ENCODE peak calls at places on chromosomes 2 and 18, in nine cellular contexts. R is H1, P is psoas muscle, Z is AG09309, U is kidney, M is GM12865, F is testis, I is GM20000, G is tibial artery. D is an unnamed sample.

GRCh38 chr18:5239447-5239846 is 42.4 kb upstream of the AKAIN1 start:
- DNase-seq in R (no peak), P (no peak), Z (no peak), U (no peak), M (no peak), F (no peak), I (no peak), G (no peak), D (no peak)

GRCh38 chr2:111626037-111626861 is 257.7 kb downstream of the ANAPC1 start:
- DNase-seq in R (no peak), P (no peak), Z (no peak), U (no peak), M (no peak), F (no peak), I (no peak), G (no peak), D (no peak)

GRCh38 chr2:128305555-128306080 is 13.1 kb downstream of the HS6ST1 start:
- DNase-seq in R (no peak), P (peak; percentile 23), Z (no peak), U (peak; percentile 75), M (peak; percentile 27), F (no peak), I (peak; percentile 64), G (no peak), D (peak; percentile 96)

GRCh38 chr2:226795281-226796011 is 4.2 kb downstream of the IRS1 start:
- DNase-seq in R (peak; percentile 48), P (peak; percentile 40), Z (no peak), U (peak; percentile 82), M (no peak), F (no peak), I (no peak), G (peak; percentile 68), D (no peak)

GRCh38 chr18:43681661-43682060 is 404.4 kb upstream of the SYT4 start:
- DNase-seq in R (no peak), P (no peak), Z (no peak), U (no peak), M (no peak), F (no peak), I (no peak), G (no peak), D (no peak)

GRCh38 chr2:81087646-81088045 is 783.1 kb upstream of the LRRTM1 start:
- DNase-seq in R (no peak), P (no peak), Z (no peak), U (no peak), M (no peak), F (no peak), I (no peak), G (no peak), D (peak; percentile 72)

GRCh38 chr2:94622113-94622618 is 249.1 kb upstream of the TEKT4 start:
- DNase-seq in R (no peak), P (no peak), Z (no peak), U (peak; percentile 71), M (no peak), F (peak; percentile 17), I (no peak), G (peak; percentile 39), D (no peak)

GRCh38 chr18:60090170-60090569 is 190.4 kb downstream of the PMAIP1 start:
- DNase-seq in R (no peak), P (no peak), Z (no peak), U (no peak), M (peak; percentile 11), F (peak; percentile 22), I (peak; percentile 11), G (no peak), D (peak; percentile 28)

GRCh38 chr2:214320211-214320610 is 90.6 kb upstream of the VWC2L start:
- DNase-seq in R (no peak), P (no peak), Z (no peak), U (no peak), M (no peak), F (no peak), I (no peak), G (no peak), D (no peak)

GRCh38 chr2:201701591-201701990 is 3.1 kb upstream of the MPP4 start:
- DNase-seq in R (no peak), P (no peak), Z (no peak), U (no peak), M (no peak), F (no peak), I (no peak), G (no peak), D (no peak)

GRCh38 chr2:23055251-23055650 is 329.7 kb upstream of the KLHL29 start:
- DNase-seq in R (no peak), P (no peak), Z (no peak), U (no peak), M (no peak), F (no peak), I (no peak), G (no peak), D (no peak)

GRCh38 chr2:62471816-62472215 is 34.2 kb downstream of the TMEM17 start:
- DNase-seq in R (peak; percentile 30), P (peak; percentile 44), Z (no peak), U (no peak), M (no peak), F (peak; percentile 83), I (no peak), G (no peak), D (no peak)

GRCh38 chr2:86622409-86622877 is 1.2 kb downstream of the RNF103 start:
- DNase-seq in R (peak; percentile 51), P (no peak), Z (no peak), U (peak; percentile 75), M (peak; percentile 52), F (peak; percentile 41), I (no peak), G (peak; percentile 74), D (no peak)

GRCh38 chr2:159010340-159010739 is 41.9 kb downstream of the TANC1 start:
- DNase-seq in R (no peak), P (no peak), Z (no peak), U (no peak), M (no peak), F (no peak), I (no peak), G (no peak), D (peak; percentile 31)

GRCh38 chr2:177547122-177547521 is 154.5 kb downstream of the AGPS start:
- DNase-seq in R (no peak), P (no peak), Z (no peak), U (no peak), M (peak; percentile 92), F (no peak), I (peak; percentile 49), G (no peak), D (no peak)

GRCh38 chr2:177545981-177546600 is 153.5 kb downstream of the AGPS start:
- DNase-seq in R (no peak), P (no peak), Z (no peak), U (no peak), M (no peak), F (no peak), I (no peak), G (no peak), D (peak; percentile 24)

GRCh38 chr2:177543007-177543760 is 150.6 kb downstream of the AGPS start:
- DNase-seq in R (no peak), P (peak; percentile 23), Z (peak; percentile 47), U (no peak), M (no peak), F (no peak), I (no peak), G (no peak), D (no peak)

GRCh38 chr2:177547772-177548171 is 155.2 kb downstream of the AGPS start:
- DNase-seq in R (no peak), P (no peak), Z (no peak), U (no peak), M (no peak), F (no peak), I (no peak), G (no peak), D (no peak)

GRCh38 chr2:177545143-177545542 is 152.6 kb downstream of the AGPS start:
- DNase-seq in R (no peak), P (no peak), Z (no peak), U (no peak), M (peak; percentile 10), F (no peak), I (peak; percentile 8), G (no peak), D (no peak)
- TF ChIP-seq CTCF in R (no peak), P (no peak), Z (no peak), U (no peak), M (no peak), F (no peak), I (no peak), G (no peak), D (no peak)

GRCh38 chr2:135876066-135876711 is at the start of gene MCM6:
- DNase-seq in R (peak; percentile 97), P (peak; percentile 97), Z (peak; percentile 96), U (peak; percentile 99), M (peak; percentile 100), F (peak; percentile 99), I (peak; percentile 96), G (peak; percentile 99), D (peak; percentile 99)
- TF ChIP-seq CTCF in R (no peak), P (peak; percentile 24), Z (no peak), U (peak; percentile 20), M (no peak), F (peak; percentile 35), I (no peak), G (peak; percentile 47), D (no peak)

GRCh38 chr2:39595116-39595515 is 70.6 kb upstream of the TMEM178A start:
- DNase-seq in R (no peak), P (no peak), Z (no peak), U (no peak), M (no peak), F (no peak), I (no peak), G (no peak), D (no peak)

GRCh38 chr2:39597309-39597708 is 68.4 kb upstream of the TMEM178A start:
- DNase-seq in R (no peak), P (no peak), Z (no peak), U (no peak), M (no peak), F (no peak), I (no peak), G (no peak), D (no peak)

DNA sequence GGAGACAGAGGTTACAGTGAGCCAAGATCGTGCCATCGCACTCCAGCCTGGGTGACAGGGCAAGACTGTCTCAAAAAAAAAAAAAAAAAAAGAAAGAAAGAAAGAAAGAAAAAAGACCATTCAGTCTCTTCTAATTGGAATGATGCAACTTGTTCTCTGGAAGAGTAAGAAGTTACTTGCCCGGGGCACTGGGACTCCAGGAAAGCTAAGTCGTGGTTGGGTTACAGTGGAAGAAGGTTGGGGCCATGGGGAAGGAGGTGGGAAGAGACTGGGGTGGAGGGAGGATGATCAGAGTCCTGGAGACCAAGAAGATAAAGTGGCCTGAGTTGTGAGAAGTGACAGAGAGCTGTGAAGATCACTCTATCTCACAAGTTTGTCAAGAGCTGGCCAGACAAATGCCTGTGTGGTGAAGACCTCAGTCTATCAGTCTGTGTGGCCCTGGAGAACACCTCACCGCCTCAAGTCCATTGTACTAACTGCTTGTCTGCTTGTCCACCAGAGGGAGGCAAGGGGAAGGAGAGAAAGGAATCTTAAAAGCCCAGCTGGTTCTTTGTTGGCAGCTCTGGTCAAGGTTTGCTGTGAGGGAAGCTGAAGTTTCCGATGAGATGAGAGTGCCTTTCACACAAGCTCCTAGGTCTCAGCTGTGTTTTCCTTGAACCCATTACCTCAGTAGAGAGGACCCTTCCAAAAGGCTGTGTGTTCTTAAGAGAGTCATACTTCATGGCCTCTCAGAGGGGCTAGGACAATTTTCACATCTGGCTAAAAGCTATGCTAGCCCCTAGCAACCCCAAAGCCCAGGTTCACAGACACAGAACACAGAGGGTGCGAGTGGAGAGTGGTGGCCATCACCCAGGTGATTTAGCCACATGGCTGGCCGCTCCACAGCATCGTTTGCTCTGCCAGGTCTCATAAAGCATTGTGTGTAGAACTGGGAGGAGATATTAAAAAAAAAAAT is 72.0 kb upstream of the TMEM178A start:
- DNase-seq in R (no peak), P (no peak), Z (peak; percentile 74), U (no peak), M (peak; percentile 57), F (peak; percentile 61), I (peak; percentile 34), G (no peak), D (peak; percentile 21)
- TF ChIP-seq CTCF in R (peak; percentile 88), P (peak; percentile 62), Z (peak; percentile 91), U (peak; percentile 55), M (peak; percentile 24), F (peak; percentile 26), I (no peak), G (peak; percentile 61), D (peak; percentile 39)

GRCh38 chr18:64119916-64120315 is 29.0 kb downstream of the LINC00305 start:
- DNase-seq in R (no peak), P (no peak), Z (no peak), U (no peak), M (peak; percentile 13), F (no peak), I (no peak), G (no peak), D (no peak)
- TF ChIP-seq CTCF in R (no peak), P (no peak), Z (no peak), U (no peak), M (peak; percentile 0), F (no peak), I (no peak), G (no peak), D (no peak)